ENCODE peak calls at places on chromosomes 12 and 14, in seven cellular contexts. N, Q, Y, X, K, O and S are unnamed samples.
A peak's percentile ranks its signal among the peaks of the same experiment; 100 is the strongest.

GRCh38 chr14:58298880-58299664 is 717 bp downstream of the ARID4A start:
- DNase-seq in O (no peak), N (peak; percentile 57), Y (no peak), Q (no peak), K (no peak), X (no peak), S (no peak)

GRCh38 chr14:79473676-79474075 is 737.6 kb downstream of the DIO2 start:
- DNase-seq in N (no peak), Q (no peak), O (no peak), X (no peak), K (peak; percentile 12), Y (no peak), S (no peak)

GRCh38 chr12:57047981-57048380 is 1.9 kb downstream of the MYO1A start:
- DNase-seq in N (no peak), Q (no peak), Y (no peak), K (no peak), O (no peak), X (no peak), S (no peak)

GRCh38 chr14:49623941-49624806 is 3.6 kb downstream of the MGAT2 start:
- DNase-seq in X (no peak), K (no peak), Y (no peak), O (no peak), Q (no peak), N (no peak), S (no peak)

GRCh38 chr12:47085815-47086252 is 6.1 kb upstream of the AMIGO2 start:
- DNase-seq in Q (peak; percentile 74), O (peak; percentile 80), N (no peak), X (peak; percentile 94), K (peak; percentile 79), Y (no peak), S (no peak)

GRCh38 chr12:116365114-116365513 is 87.6 kb upstream of the MED13L start:
- DNase-seq in X (peak; percentile 74), O (no peak), Y (no peak), N (no peak), K (no peak), Q (no peak), S (no peak)

GRCh38 chr12:115227137-115227615 is 543.2 kb upstream of the TBX3 start:
- DNase-seq in Y (peak; percentile 49), X (peak; percentile 90), O (peak; percentile 73), N (no peak), Q (peak; percentile 68), K (peak; percentile 69), S (no peak)

GRCh38 chr12:62621239-62621638 is 154.6 kb downstream of the MON2 start:
- DNase-seq in N (no peak), Q (no peak), Y (no peak), X (no peak), O (no peak), K (no peak), S (no peak)

GRCh38 chr12:126483145-126484068 is 1418.2 kb downstream of the AACS start:
- DNase-seq in O (peak; percentile 84), K (peak; percentile 5), X (no peak), N (no peak), Q (no peak), Y (no peak), S (peak; percentile 86)

GRCh38 chr12:6335451-6336078 is 6.3 kb downstream of the TNFRSF1A start:
- DNase-seq in N (peak; percentile 76), Y (peak; percentile 53), O (peak; percentile 87), X (peak; percentile 88), Q (peak; percentile 85), K (peak; percentile 90), S (no peak)

GRCh38 chr12:63445266-63445665 is 223.0 kb downstream of the DPY19L2 start:
- DNase-seq in Y (no peak), N (no peak), K (no peak), O (no peak), X (no peak), Q (no peak), S (no peak)

GRCh38 chr12:79023261-79023660 is 158.7 kb downstream of the SYT1 start:
- DNase-seq in Q (no peak), N (no peak), Y (no peak), X (no peak), O (no peak), K (peak; percentile 75), S (no peak)

GRCh38 chr12:4137015-4137414 is 136.5 kb upstream of the CCND2 start:
- DNase-seq in O (no peak), Y (no peak), Q (no peak), N (no peak), X (no peak), K (no peak), S (no peak)

GRCh38 chr12:130826151-130826801 is 12.8 kb downstream of the STX2 start:
- DNase-seq in K (peak; percentile 78), N (no peak), X (peak; percentile 76), Y (peak; percentile 21), O (peak; percentile 39), Q (peak; percentile 61), S (peak; percentile 24)

GRCh38 chr14:88553886-88554457 is 835 bp downstream of the PTPN21 start:
- DNase-seq in K (peak; percentile 33), Y (no peak), Q (no peak), X (no peak), N (no peak), O (peak; percentile 45), S (no peak)

GRCh38 chr12:112810235-112810917 is 18.8 kb downstream of the RPH3A start:
- DNase-seq in K (no peak), Q (no peak), X (no peak), O (no peak), N (no peak), Y (no peak), S (no peak)

GRCh38 chr12:55703976-55704761 is 3.5 kb downstream of the ITGA7 start:
- DNase-seq in N (peak; percentile 24), Q (no peak), K (no peak), Y (no peak), X (peak; percentile 43), O (no peak), S (no peak)

GRCh38 chr14:75562048-75562447 is 16.4 kb upstream of the FLVCR2 start:
- DNase-seq in Y (no peak), Q (no peak), X (no peak), O (no peak), K (no peak), N (no peak), S (no peak)

GRCh38 chr12:48388938-48389337 is 38.2 kb upstream of the ZNF641 start:
- DNase-seq in X (no peak), Q (no peak), Y (no peak), N (no peak), K (no peak), O (no peak), S (no peak)

GRCh38 chr14:95460647-95461478 is 55.6 kb downstream of the SYNE3 start:
- DNase-seq in Q (peak; percentile 69), Y (peak; percentile 55), O (peak; percentile 69), X (peak; percentile 39), K (peak; percentile 63), N (no peak), S (peak; percentile 98)

GRCh38 chr12:28313631-28314030 is 123.4 kb downstream of the CCDC91 start:
- DNase-seq in X (no peak), K (peak; percentile 44), Q (peak; percentile 19), O (peak; percentile 42), Y (peak; percentile 3), N (no peak), S (peak; percentile 16)

GRCh38 chr12:54588110-54588831 is at the start of gene PPP1R1A:
- DNase-seq in O (no peak), N (peak; percentile 58), K (no peak), Y (no peak), Q (no peak), X (no peak), S (no peak)
- H3K4me3 ChIP-seq in O (no peak within 1 kb of the TSS), N (peak within 1 kb of the TSS; percentile 48), K (no peak within 1 kb of the TSS), Y (no peak within 1 kb of the TSS), Q (no peak within 1 kb of the TSS), X (peak within 1 kb of the TSS; percentile 57), S (peak within 1 kb of the TSS; percentile 27)

GRCh38 chr12:66090157-66090556 is 40.4 kb downstream of the LLPH start:
- DNase-seq in X (no peak), K (no peak), Q (no peak), O (no peak), N (no peak), Y (no peak), S (no peak)

GRCh38 chr12:66086001-66086400 is 44.5 kb downstream of the LLPH start:
- DNase-seq in O (no peak), Y (no peak), Q (no peak), N (no peak), K (no peak), X (no peak), S (no peak)

GRCh38 chr12:66085213-66085612 is 45.3 kb downstream of the LLPH start:
- DNase-seq in Q (no peak), X (no peak), Y (no peak), K (no peak), O (no peak), N (no peak), S (no peak)

GRCh38 chr12:66083766-66084165 is 46.8 kb downstream of the LLPH start:
- DNase-seq in N (no peak), Q (no peak), X (no peak), O (no peak), Y (no peak), K (no peak), S (no peak)

GRCh38 chr12:66087365-66087943 is 43.1 kb downstream of the LLPH start:
- DNase-seq in O (peak; percentile 79), K (peak; percentile 86), X (peak; percentile 69), Y (peak; percentile 67), N (peak; percentile 75), Q (peak; percentile 79), S (no peak)
- TF ChIP-seq CTCF in O (peak; percentile 79), K (peak; percentile 88), X (peak; percentile 86), Y (peak; percentile 85), N (peak; percentile 69), Q (peak; percentile 86), S (peak; percentile 89)

GRCh38 chr12:50241178-50241577 is 42.1 kb downstream of the LIMA1 start:
- DNase-seq in Y (no peak), K (peak; percentile 60), O (peak; percentile 32), Q (no peak), X (peak; percentile 78), N (no peak), S (no peak)
- H3K4me3 ChIP-seq in Y (no peak overlapping the region), K (no peak overlapping the region), O (no peak overlapping the region), Q (no peak overlapping the region), X (no peak overlapping the region), N (no peak overlapping the region), S (no peak overlapping the region)

DNA sequence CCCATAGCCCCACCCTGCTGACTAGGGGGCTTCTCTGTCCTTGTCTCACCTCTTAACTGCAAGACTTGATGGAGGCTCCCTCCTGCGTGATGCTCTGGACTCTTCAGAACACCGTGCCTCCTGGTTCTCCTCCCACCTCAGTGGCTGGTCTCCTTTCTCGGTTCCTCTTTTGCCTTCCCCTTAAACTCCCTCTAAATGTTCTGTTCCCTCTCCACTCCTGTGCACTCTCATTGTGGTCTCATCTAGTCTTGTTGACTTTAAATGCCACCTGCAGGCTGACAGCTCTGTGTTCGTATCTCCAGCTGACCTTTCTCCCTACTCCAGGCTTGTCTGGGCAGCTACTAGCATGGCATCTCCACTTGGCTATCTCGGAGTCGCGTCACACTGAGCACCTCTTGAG is 28.3 kb downstream of the DYNC1H1 start:
- DNase-seq in X (no peak), Y (no peak), Q (no peak), N (no peak), K (no peak), O (no peak), S (no peak)
- TF ChIP-seq CTCF in X (no peak), Y (no peak), Q (no peak), N (no peak), K (no peak), O (no peak), S (no peak)

DNA sequence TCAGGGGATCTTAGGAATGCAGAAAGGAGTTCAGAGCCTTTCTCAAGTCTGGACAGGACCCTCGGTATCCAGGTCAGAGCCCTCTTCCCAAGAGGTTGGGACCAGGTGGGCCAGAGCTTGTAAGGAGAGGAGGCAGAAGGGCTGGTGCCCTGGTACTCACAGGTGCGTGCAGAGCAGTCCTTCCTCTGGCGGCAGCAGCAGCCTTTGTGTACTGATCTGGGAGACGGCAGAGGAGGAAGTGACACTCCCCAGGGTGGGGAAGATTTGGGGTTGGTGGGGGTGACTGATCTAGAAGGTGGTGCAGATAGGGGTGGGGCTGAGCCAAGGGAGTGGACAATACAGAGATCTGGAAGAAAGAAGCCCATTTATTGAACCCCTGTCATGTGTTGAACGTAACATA is at the start of gene ITGB7:
- DNase-seq in O (no peak), N (no peak), X (no peak), K (no peak), Q (no peak), Y (no peak), S (no peak)
- H3K4me3 ChIP-seq in O (no peak within 1 kb of the TSS), N (no peak within 1 kb of the TSS), X (no peak within 1 kb of the TSS), K (no peak within 1 kb of the TSS), Q (no peak within 1 kb of the TSS), Y (no peak within 1 kb of the TSS), S (no peak within 1 kb of the TSS)